ENCODE peak calls at places on chromosomes 6 and 20, in eight cellular contexts. One of them, this sample, is unnamed.
A peak's percentile ranks its signal among the peaks of the same experiment; 100 is the strongest.

GRCh38 chr6:33091957-33092356 is 16.2 kb downstream of the HLA-DPB1 start:
- DNase-seq in HL-60: peak; percentile 34
- DNase-seq in heart left ventricle: no peak
- DNase-seq in thoracic aorta: no peak
- DNase-seq in MM.1S: peak; percentile 46
- DNase-seq in body of pancreas: peak; percentile 65
- DNase-seq in CD4-positive, alpha-beta T cell: peak; percentile 57
- DNase-seq in WTC11: peak; percentile 89
- DNase-seq in this sample: no peak

GRCh38 chr20:44784688-44785087 is 25.7 kb downstream of the RIMS4 start:
- DNase-seq in MM.1S: no peak
- DNase-seq in HL-60: no peak
- DNase-seq in heart left ventricle: no peak
- DNase-seq in body of pancreas: no peak
- DNase-seq in thoracic aorta: no peak
- DNase-seq in CD4-positive, alpha-beta T cell: no peak
- DNase-seq in WTC11: no peak
- DNase-seq in this sample: no peak

GRCh38 chr20:57991211-57991841 is 237.1 kb downstream of the ANKRD60 start:
- DNase-seq in body of pancreas: no peak
- DNase-seq in heart left ventricle: no peak
- DNase-seq in MM.1S: no peak
- DNase-seq in HL-60: no peak
- DNase-seq in WTC11: no peak
- DNase-seq in CD4-positive, alpha-beta T cell: no peak
- DNase-seq in thoracic aorta: no peak
- DNase-seq in this sample: no peak

GRCh38 chr6:162798546-162798945 is 70.8 kb downstream of the PACRG start:
- DNase-seq in CD4-positive, alpha-beta T cell: no peak
- DNase-seq in MM.1S: peak; percentile 6
- DNase-seq in body of pancreas: no peak
- DNase-seq in heart left ventricle: no peak
- DNase-seq in HL-60: no peak
- DNase-seq in thoracic aorta: no peak
- DNase-seq in WTC11: no peak
- DNase-seq in this sample: no peak

GRCh38 chr6:71478834-71479541 is 190.4 kb downstream of the OGFRL1 start:
- DNase-seq in body of pancreas: no peak
- DNase-seq in CD4-positive, alpha-beta T cell: no peak
- DNase-seq in HL-60: no peak
- DNase-seq in heart left ventricle: no peak
- DNase-seq in thoracic aorta: no peak
- DNase-seq in WTC11: no peak
- DNase-seq in MM.1S: no peak
- DNase-seq in this sample: no peak

GRCh38 chr20:11394145-11394833 is 523.4 kb upstream of the BTBD3 start:
- DNase-seq in MM.1S: no peak
- DNase-seq in WTC11: no peak
- DNase-seq in heart left ventricle: no peak
- DNase-seq in CD4-positive, alpha-beta T cell: no peak
- DNase-seq in HL-60: no peak
- DNase-seq in thoracic aorta: no peak
- DNase-seq in body of pancreas: no peak
- DNase-seq in this sample: no peak

GRCh38 chr6:115545410-115545986 is 515.2 kb downstream of the FRK start:
- DNase-seq in thoracic aorta: no peak
- DNase-seq in MM.1S: no peak
- DNase-seq in CD4-positive, alpha-beta T cell: no peak
- DNase-seq in HL-60: no peak
- DNase-seq in WTC11: peak; percentile 81
- DNase-seq in body of pancreas: peak; percentile 5
- DNase-seq in heart left ventricle: peak; percentile 9
- DNase-seq in this sample: peak; percentile 80

GRCh38 chr6:103367212-103367611 is 1492.5 kb downstream of the HACE1 start:
- DNase-seq in MM.1S: no peak
- DNase-seq in HL-60: no peak
- DNase-seq in WTC11: no peak
- DNase-seq in CD4-positive, alpha-beta T cell: no peak
- DNase-seq in body of pancreas: no peak
- DNase-seq in thoracic aorta: no peak
- DNase-seq in heart left ventricle: no peak
- DNase-seq in this sample: no peak

GRCh38 chr6:170316071-170316470 is 9.5 kb downstream of the FAM120B start:
- DNase-seq in MM.1S: no peak
- DNase-seq in body of pancreas: no peak
- DNase-seq in thoracic aorta: no peak
- DNase-seq in heart left ventricle: no peak
- DNase-seq in CD4-positive, alpha-beta T cell: no peak
- DNase-seq in WTC11: no peak
- DNase-seq in HL-60: no peak
- DNase-seq in this sample: no peak

GRCh38 chr6:12420626-12421025 is 130.5 kb downstream of the EDN1 start:
- DNase-seq in WTC11: no peak
- DNase-seq in CD4-positive, alpha-beta T cell: no peak
- DNase-seq in thoracic aorta: no peak
- DNase-seq in heart left ventricle: no peak
- DNase-seq in body of pancreas: no peak
- DNase-seq in HL-60: no peak
- DNase-seq in MM.1S: no peak
- DNase-seq in this sample: no peak

GRCh38 chr20:53829086-53829703 is 235.6 kb upstream of the ZNF217 start:
- DNase-seq in CD4-positive, alpha-beta T cell: no peak
- DNase-seq in MM.1S: no peak
- DNase-seq in HL-60: no peak
- DNase-seq in body of pancreas: peak; percentile 9
- DNase-seq in WTC11: no peak
- DNase-seq in thoracic aorta: peak; percentile 17
- DNase-seq in heart left ventricle: no peak
- DNase-seq in this sample: no peak

DNA sequence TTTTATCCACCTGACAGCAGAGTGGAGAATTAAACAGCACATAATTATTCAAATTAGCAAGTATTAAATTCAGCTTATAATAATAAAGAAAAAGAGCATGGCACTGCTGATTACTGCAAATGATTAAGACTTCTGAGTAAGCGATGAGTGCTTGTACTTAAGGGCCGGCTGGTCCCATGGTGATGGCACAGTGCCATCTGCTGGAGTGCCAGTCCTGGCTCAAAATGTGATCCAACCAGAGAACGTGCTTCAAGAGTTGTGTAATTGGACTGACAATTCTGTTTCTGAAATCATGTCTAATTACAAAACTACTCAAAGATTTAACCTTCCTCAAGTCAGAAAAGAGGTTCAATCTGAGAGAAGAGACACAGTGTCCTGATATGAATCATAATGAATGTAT is 181.6 kb upstream of the RGS17 start:
- DNase-seq in WTC11: peak; percentile 48
- DNase-seq in CD4-positive, alpha-beta T cell: no peak
- DNase-seq in MM.1S: peak; percentile 31
- DNase-seq in HL-60: peak; percentile 37
- DNase-seq in body of pancreas: peak; percentile 72
- DNase-seq in heart left ventricle: no peak
- DNase-seq in thoracic aorta: no peak
- DNase-seq in this sample: no peak
- TF ChIP-seq CTCF in WTC11: no peak
- TF ChIP-seq CTCF in CD4-positive, alpha-beta T cell: no peak
- TF ChIP-seq CTCF in MM.1S: peak; percentile 63
- TF ChIP-seq CTCF in HL-60: peak; percentile 37
- TF ChIP-seq CTCF in body of pancreas: no peak
- TF ChIP-seq CTCF in heart left ventricle: no peak
- TF ChIP-seq CTCF in thoracic aorta: no peak
- TF ChIP-seq CTCF in this sample: peak; percentile 84

GRCh38 chr6:44071670-44072451 is 55.4 kb downstream of the MRPL14 start:
- DNase-seq in CD4-positive, alpha-beta T cell: no peak
- DNase-seq in MM.1S: no peak
- DNase-seq in HL-60: no peak
- DNase-seq in body of pancreas: no peak
- DNase-seq in thoracic aorta: no peak
- DNase-seq in heart left ventricle: no peak
- DNase-seq in WTC11: no peak
- DNase-seq in this sample: no peak
- TF ChIP-seq CTCF in CD4-positive, alpha-beta T cell: no peak
- TF ChIP-seq CTCF in MM.1S: no peak
- TF ChIP-seq CTCF in HL-60: no peak
- TF ChIP-seq CTCF in body of pancreas: no peak
- TF ChIP-seq CTCF in thoracic aorta: no peak
- TF ChIP-seq CTCF in heart left ventricle: no peak
- TF ChIP-seq CTCF in WTC11: no peak
- TF ChIP-seq CTCF in this sample: no peak

GRCh38 chr6:129633529-129633928 is 76.4 kb downstream of the ARHGAP18 start:
- DNase-seq in MM.1S: no peak
- DNase-seq in thoracic aorta: no peak
- DNase-seq in WTC11: no peak
- DNase-seq in body of pancreas: no peak
- DNase-seq in heart left ventricle: no peak
- DNase-seq in HL-60: no peak
- DNase-seq in CD4-positive, alpha-beta T cell: no peak
- DNase-seq in this sample: no peak

GRCh38 chr6:129638055-129639019 is 71.6 kb downstream of the ARHGAP18 start:
- DNase-seq in CD4-positive, alpha-beta T cell: no peak
- DNase-seq in body of pancreas: peak; percentile 54
- DNase-seq in heart left ventricle: no peak
- DNase-seq in thoracic aorta: no peak
- DNase-seq in MM.1S: no peak
- DNase-seq in HL-60: no peak
- DNase-seq in WTC11: no peak
- DNase-seq in this sample: no peak

GRCh38 chr6:129634411-129635230 is 75.4 kb downstream of the ARHGAP18 start:
- DNase-seq in WTC11: no peak
- DNase-seq in CD4-positive, alpha-beta T cell: no peak
- DNase-seq in heart left ventricle: no peak
- DNase-seq in thoracic aorta: no peak
- DNase-seq in body of pancreas: no peak
- DNase-seq in MM.1S: peak; percentile 41
- DNase-seq in HL-60: no peak
- DNase-seq in this sample: no peak

GRCh38 chr6:129637340-129638054 is 72.5 kb downstream of the ARHGAP18 start:
- DNase-seq in body of pancreas: no peak
- DNase-seq in WTC11: no peak
- DNase-seq in CD4-positive, alpha-beta T cell: no peak
- DNase-seq in heart left ventricle: no peak
- DNase-seq in MM.1S: no peak
- DNase-seq in thoracic aorta: no peak
- DNase-seq in HL-60: no peak
- DNase-seq in this sample: no peak

DNA sequence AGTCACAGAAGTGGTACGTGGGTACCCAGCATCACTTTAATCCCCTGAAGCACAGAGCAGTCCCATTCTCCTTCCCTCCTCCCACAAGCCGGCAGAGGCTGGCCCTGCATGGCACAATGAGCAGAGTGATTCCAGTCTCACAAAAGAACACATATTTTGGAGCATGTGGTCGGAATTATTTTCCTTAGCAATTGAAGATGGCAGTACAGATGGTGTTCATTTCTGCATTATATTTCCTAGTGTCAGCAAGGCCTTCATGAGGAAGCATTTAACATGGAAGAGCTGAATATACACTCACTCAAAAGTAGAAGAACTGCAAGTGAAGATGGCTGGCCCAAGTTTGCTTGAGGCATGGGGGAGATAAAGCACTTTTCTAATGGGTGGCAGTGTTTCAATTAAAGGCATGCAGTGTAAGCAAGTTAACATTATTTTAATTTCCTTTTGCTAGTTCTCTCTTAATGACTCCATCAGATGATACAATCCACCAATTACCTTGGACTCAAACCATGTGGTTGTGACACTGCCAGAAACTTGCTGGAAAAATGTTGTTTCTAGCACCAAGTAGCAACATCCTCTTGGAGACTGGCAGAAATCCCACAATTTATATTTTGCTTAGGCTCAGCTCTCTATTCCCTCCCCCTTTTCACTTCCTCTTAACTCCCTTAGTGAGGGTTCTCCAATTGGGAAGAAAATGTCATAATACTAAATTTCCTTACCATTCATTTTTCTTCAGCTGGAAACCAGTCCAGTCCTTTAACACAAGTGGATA is 74.4 kb downstream of the ARHGAP18 start:
- DNase-seq in WTC11: no peak
- DNase-seq in MM.1S: no peak
- DNase-seq in thoracic aorta: no peak
- DNase-seq in HL-60: no peak
- DNase-seq in CD4-positive, alpha-beta T cell: no peak
- DNase-seq in body of pancreas: no peak
- DNase-seq in heart left ventricle: peak; percentile 26
- DNase-seq in this sample: no peak
- TF ChIP-seq CTCF in WTC11: no peak
- TF ChIP-seq CTCF in MM.1S: no peak
- TF ChIP-seq CTCF in thoracic aorta: no peak
- TF ChIP-seq CTCF in HL-60: no peak
- TF ChIP-seq CTCF in CD4-positive, alpha-beta T cell: no peak
- TF ChIP-seq CTCF in body of pancreas: no peak
- TF ChIP-seq CTCF in heart left ventricle: no peak
- TF ChIP-seq CTCF in this sample: no peak

GRCh38 chr20:34473262-34473883 is 42.8 kb upstream of the DYNLRB1 start:
- DNase-seq in CD4-positive, alpha-beta T cell: peak; percentile 19
- DNase-seq in WTC11: peak; percentile 74
- DNase-seq in thoracic aorta: no peak
- DNase-seq in MM.1S: peak; percentile 41
- DNase-seq in heart left ventricle: peak; percentile 44
- DNase-seq in body of pancreas: peak; percentile 33
- DNase-seq in HL-60: peak; percentile 55
- DNase-seq in this sample: no peak
- TF ChIP-seq CTCF in CD4-positive, alpha-beta T cell: peak; percentile 9
- TF ChIP-seq CTCF in WTC11: no peak
- TF ChIP-seq CTCF in thoracic aorta: no peak
- TF ChIP-seq CTCF in MM.1S: peak; percentile 54
- TF ChIP-seq CTCF in heart left ventricle: peak; percentile 39
- TF ChIP-seq CTCF in body of pancreas: no peak
- TF ChIP-seq CTCF in HL-60: no peak
- TF ChIP-seq CTCF in this sample: peak; percentile 38

GRCh38 chr20:17968366-17969275 is at the start of the genes MGME1 and SNX5:
- DNase-seq in body of pancreas: peak; percentile 99
- DNase-seq in WTC11: peak; percentile 99
- DNase-seq in thoracic aorta: peak; percentile 96
- DNase-seq in CD4-positive, alpha-beta T cell: peak; percentile 98
- DNase-seq in MM.1S: peak; percentile 100
- DNase-seq in heart left ventricle: peak; percentile 99
- DNase-seq in HL-60: peak; percentile 100
- DNase-seq in this sample: peak; percentile 99
- TF ChIP-seq CTCF in body of pancreas: no peak
- TF ChIP-seq CTCF in WTC11: no peak
- TF ChIP-seq CTCF in thoracic aorta: no peak
- TF ChIP-seq CTCF in CD4-positive, alpha-beta T cell: no peak
- TF ChIP-seq CTCF in MM.1S: no peak
- TF ChIP-seq CTCF in heart left ventricle: peak; percentile 16
- TF ChIP-seq CTCF in HL-60: no peak
- TF ChIP-seq CTCF in this sample: no peak

This sample was measured in osteocyte.